ENCODE peak calls at places on chromosomes 16 and 17, in nine cellular contexts. R, D, W, L, U, T, Y, B and C are unnamed samples.

GRCh38 chr17:40686192-40686591 is 17.4 kb downstream of the KRT24 start:
- DNase-seq in T (no peak), W (no peak), U (peak; percentile 52), Y (no peak), L (no peak), R (no peak), D (no peak), B (no peak), C (no peak)

GRCh38 chr16:55480228-55480655 is 1.2 kb downstream of the MMP2 start:
- DNase-seq in Y (peak; percentile 71), B (peak; percentile 93), T (peak; percentile 82), L (peak; percentile 97), W (no peak), R (peak; percentile 83), U (peak; percentile 63), D (peak; percentile 95), C (no peak)

GRCh38 chr17:1839516-1839915 is 9.7 kb downstream of the RPA1 start:
- DNase-seq in U (no peak), R (no peak), Y (no peak), D (no peak), T (no peak), W (no peak), L (no peak), B (no peak), C (no peak)

GRCh38 chr17:75877752-75878173 is 618 bp downstream of the TRIM47 start:
- DNase-seq in T (peak; percentile 89), B (peak; percentile 71), W (no peak), L (peak; percentile 83), D (peak; percentile 68), U (peak; percentile 86), R (peak; percentile 54), Y (peak; percentile 88), C (no peak)

GRCh38 chr17:6067060-6067459 is 3.1 kb upstream of the WSCD1 start:
- DNase-seq in Y (no peak), R (no peak), T (no peak), L (no peak), D (no peak), U (no peak), W (no peak), B (no peak), C (no peak)

GRCh38 chr16:25257956-25258855 is 561 bp upstream of the ZKSCAN2 start:
- DNase-seq in L (peak; percentile 93), R (peak; percentile 95), U (peak; percentile 82), W (peak; percentile 82), T (peak; percentile 90), B (peak; percentile 87), Y (peak; percentile 87), D (peak; percentile 87), C (peak; percentile 56)

GRCh38 chr16:12602811-12603698 is 200.6 kb downstream of the CPPED1 start:
- DNase-seq in B (no peak), D (no peak), T (peak; percentile 11), Y (no peak), U (no peak), R (no peak), W (no peak), L (no peak), C (no peak)

GRCh38 chr16:74626741-74627416 is 20.0 kb upstream of the GLG1 start:
- DNase-seq in B (peak; percentile 60), L (no peak), Y (no peak), R (no peak), U (no peak), W (no peak), D (no peak), T (no peak), C (no peak)

GRCh38 chr17:61208301-61209098 is 191.1 kb upstream of the TBX2 start:
- DNase-seq in D (no peak), B (peak; percentile 64), Y (no peak), L (no peak), U (no peak), W (no peak), T (no peak), R (no peak), C (no peak)

GRCh38 chr17:38716368-38717005 is 11.4 kb downstream of the MLLT6 start:
- DNase-seq in U (no peak), T (no peak), W (no peak), Y (no peak), B (no peak), D (no peak), R (no peak), L (no peak), C (no peak)

GRCh38 chr17:27690882-27691281 is 59.9 kb downstream of the LGALS9 start:
- DNase-seq in Y (no peak), B (no peak), W (no peak), L (no peak), T (no peak), R (no peak), U (no peak), D (no peak), C (no peak)

GRCh38 chr17:57357830-57358426 is 101.6 kb downstream of the MSI2 start:
- DNase-seq in L (no peak), W (no peak), D (no peak), T (peak; percentile 53), Y (peak; percentile 33), U (no peak), R (no peak), B (no peak), C (no peak)

GRCh38 chr16:65524997-65525396 is 403.1 kb upstream of the CDH11 start:
- DNase-seq in B (peak; percentile 97), T (no peak), W (no peak), R (peak; percentile 25), L (no peak), Y (no peak), D (no peak), U (no peak), C (no peak)

GRCh38 chr17:45312477-45313418 is 4.1 kb downstream of the MAP3K14 start:
- DNase-seq in T (no peak), Y (no peak), W (no peak), B (no peak), D (no peak), L (no peak), U (no peak), R (no peak), C (no peak)

GRCh38 chr16:28623172-28623711 is 13.4 kb upstream of the SULT1A1 start:
- DNase-seq in T (peak; percentile 85), B (no peak), L (peak; percentile 60), Y (peak; percentile 85), D (no peak), W (no peak), U (peak; percentile 77), R (peak; percentile 53), C (no peak)
- H3K4me3 ChIP-seq in T (peak overlapping the region; percentile 38), B (no peak overlapping the region), L (peak overlapping the region; percentile 38), Y (peak overlapping the region; percentile 40), D (peak overlapping the region; percentile 34), W (peak overlapping the region; percentile 49), U (peak overlapping the region; percentile 55), R (peak overlapping the region; percentile 61), C (peak overlapping the region; percentile 49)

DNA sequence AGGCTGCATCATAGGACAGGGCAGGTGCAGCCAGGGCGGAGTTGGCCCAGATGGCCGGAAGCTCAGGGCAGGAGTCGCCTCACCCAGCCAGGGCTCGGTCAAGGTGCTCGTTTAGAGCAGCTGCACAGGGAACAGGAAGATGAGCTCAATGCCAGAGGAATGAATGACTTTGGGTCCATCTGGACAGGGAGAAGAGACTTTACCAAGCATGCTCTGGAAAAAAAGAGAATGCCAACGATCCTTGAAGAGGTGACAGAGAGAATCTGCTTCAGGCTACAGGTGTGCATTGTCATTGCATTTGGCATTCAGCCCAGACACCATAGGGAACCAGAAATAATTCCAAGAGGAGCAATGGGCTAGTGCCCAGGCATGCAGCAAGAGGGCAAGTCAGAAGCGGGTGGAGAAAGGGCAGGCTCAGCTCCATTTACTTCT is 6.7 kb upstream of the MPP3 start:
- DNase-seq in L (no peak), B (no peak), R (no peak), T (peak; percentile 85), Y (peak; percentile 82), U (peak; percentile 74), W (peak; percentile 72), D (no peak), C (no peak)
- TF ChIP-seq POLR2A in L (no peak), B (no peak), R (no peak), T (no peak), Y (no peak), U (no peak), W (peak; percentile 19), D (no peak), C (no peak)

DNA sequence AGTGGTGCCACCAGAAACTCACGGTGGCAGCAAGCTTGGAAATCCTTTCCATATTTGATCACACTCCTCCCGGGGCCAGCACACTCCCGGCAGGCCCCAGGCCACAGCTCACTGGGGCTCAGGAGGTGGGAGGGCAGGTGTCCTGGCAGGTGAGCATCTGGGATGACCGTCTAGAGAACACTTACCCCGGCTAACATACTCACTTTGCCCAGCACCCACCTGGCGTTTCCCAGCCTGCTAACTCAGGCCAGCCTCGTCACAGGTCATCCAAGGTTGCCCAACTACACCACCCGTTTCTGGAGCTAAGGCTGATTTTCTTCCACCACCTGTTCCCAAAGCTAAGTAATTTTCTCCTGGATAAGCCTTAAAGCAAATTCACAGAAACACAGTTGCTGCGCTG is 24.9 kb downstream of the FBXO31 start:
- DNase-seq in D (no peak), L (no peak), U (no peak), B (no peak), R (no peak), T (no peak), W (no peak), Y (no peak), C (no peak)
- H3K4me3 ChIP-seq in D (no peak overlapping the region), L (no peak overlapping the region), U (no peak overlapping the region), B (no peak overlapping the region), R (no peak overlapping the region), T (no peak overlapping the region), W (no peak overlapping the region), Y (no peak overlapping the region), C (no peak overlapping the region)

DNA sequence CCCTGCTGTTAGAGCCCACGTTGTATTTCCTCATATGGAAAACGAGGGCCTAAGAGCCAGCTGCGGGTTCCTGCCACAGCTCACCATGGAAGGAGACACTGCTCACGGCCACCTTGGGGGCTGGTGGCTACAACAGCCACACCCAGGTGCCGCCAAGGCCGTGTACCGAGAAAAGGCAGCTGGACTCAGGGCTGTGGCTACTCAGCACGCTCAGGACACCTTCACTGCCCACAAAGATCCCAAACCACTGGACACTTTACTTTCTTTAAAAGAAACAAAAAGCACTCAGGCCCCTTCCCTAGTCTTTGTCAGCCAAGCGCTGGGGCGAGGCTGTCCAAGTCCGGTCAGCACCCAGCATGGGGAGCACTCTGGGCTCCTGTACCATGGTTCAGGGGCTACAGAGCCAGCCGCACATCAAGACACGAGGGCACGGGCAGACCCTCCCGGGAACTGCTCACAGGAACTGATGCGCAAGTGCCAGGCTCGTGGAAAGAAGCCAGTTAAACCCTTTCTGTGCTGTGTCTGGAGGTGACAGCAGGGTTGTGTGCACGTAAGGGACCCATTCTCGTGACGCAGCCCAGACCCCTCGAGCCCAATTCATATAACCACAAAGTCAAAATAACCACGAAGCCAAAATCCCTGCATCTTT is 18.5 kb downstream of the SLC16A3 start:
- DNase-seq in W (no peak), L (no peak), U (no peak), R (no peak), T (no peak), B (no peak), Y (no peak), D (no peak), C (no peak)
- TF ChIP-seq POLR2A in W (no peak), L (no peak), U (no peak), R (no peak), T (no peak), B (no peak), Y (no peak), D (no peak), C (no peak)